ENCODE peak calls at places on chromosomes 6 and 20, in ten cellular contexts. M is H1, X is tibial nerve, L is HepG2, T is lower leg skin, O is heart left ventricle, K is IMR-90, I is esophagus muscularis mucosa, N is HCT116, S is Peyer's patch. F is an unnamed sample.

GRCh38 chr20:32484221-32485125 is 100.7 kb downstream of the NOL4L start:
- DNase-seq in M (no peak), X (no peak), L (no peak), T (no peak), O (no peak), K (no peak), I (no peak), N (no peak), S (peak; percentile 75), F (no peak)

GRCh38 chr20:36754656-36755222 is 8.8 kb upstream of the NDRG3 start:
- DNase-seq in M (no peak), X (no peak), L (peak; percentile 84), T (no peak), O (no peak), K (peak; percentile 88), I (no peak), N (peak; percentile 37), S (no peak), F (peak; percentile 55)

GRCh38 chr6:119137194-119138072 is 59.0 kb upstream of the FAM184A start:
- DNase-seq in M (no peak), X (no peak), L (no peak), T (peak; percentile 86), O (no peak), K (peak; percentile 21), I (no peak), N (no peak), S (no peak), F (no peak)

GRCh38 chr6:45584127-45584526 is 206.4 kb upstream of the SUPT3H start:
- DNase-seq in M (no peak), X (no peak), L (no peak), T (no peak), O (no peak), K (no peak), I (peak; percentile 55), N (no peak), S (no peak), F (no peak)

GRCh38 chr6:17015144-17015543 is 86.7 kb upstream of the STMND1 start:
- DNase-seq in M (no peak), X (no peak), L (no peak), T (no peak), O (no peak), K (peak; percentile 89), I (peak; percentile 3), N (no peak), S (no peak), F (no peak)

GRCh38 chr20:43949741-43950618 is 35.3 kb downstream of the TOX2 start:
- DNase-seq in M (no peak), X (no peak), L (no peak), T (no peak), O (peak; percentile 79), K (no peak), I (no peak), N (no peak), S (peak; percentile 57), F (no peak)

GRCh38 chr6:151255811-151256210 is 16.0 kb downstream of the AKAP12 start:
- DNase-seq in M (no peak), X (no peak), L (no peak), T (no peak), O (no peak), K (no peak), I (no peak), N (no peak), S (no peak), F (no peak)

GRCh38 chr6:158608221-158608620 is 36.3 kb downstream of the DYNLT1 start:
- DNase-seq in M (no peak), X (no peak), L (no peak), T (no peak), O (no peak), K (no peak), I (no peak), N (no peak), S (peak; percentile 16), F (no peak)

GRCh38 chr6:36642913-36643817 is 35.3 kb upstream of the CDKN1A start:
- DNase-seq in M (no peak), X (peak; percentile 71), L (peak; percentile 88), T (peak; percentile 94), O (peak; percentile 88), K (peak; percentile 90), I (peak; percentile 94), N (no peak), S (peak; percentile 94), F (peak; percentile 92)

GRCh38 chr20:7348253-7348652 is 580.8 kb downstream of the BMP2 start:
- DNase-seq in M (no peak), X (no peak), L (no peak), T (no peak), O (no peak), K (no peak), I (no peak), N (no peak), S (no peak), F (no peak)

GRCh38 chr6:105993769-105994521 is 92.2 kb upstream of the PRDM1 start:
- DNase-seq in M (no peak), X (no peak), L (no peak), T (peak; percentile 87), O (peak; percentile 71), K (peak; percentile 45), I (no peak), N (no peak), S (peak; percentile 60), F (no peak)

GRCh38 chr20:667351-668034 is 8.1 kb downstream of the SCRT2 start:
- DNase-seq in M (no peak), X (peak; percentile 35), L (peak; percentile 48), T (no peak), O (no peak), K (peak; percentile 34), I (no peak), N (no peak), S (peak; percentile 72), F (no peak)

DNA sequence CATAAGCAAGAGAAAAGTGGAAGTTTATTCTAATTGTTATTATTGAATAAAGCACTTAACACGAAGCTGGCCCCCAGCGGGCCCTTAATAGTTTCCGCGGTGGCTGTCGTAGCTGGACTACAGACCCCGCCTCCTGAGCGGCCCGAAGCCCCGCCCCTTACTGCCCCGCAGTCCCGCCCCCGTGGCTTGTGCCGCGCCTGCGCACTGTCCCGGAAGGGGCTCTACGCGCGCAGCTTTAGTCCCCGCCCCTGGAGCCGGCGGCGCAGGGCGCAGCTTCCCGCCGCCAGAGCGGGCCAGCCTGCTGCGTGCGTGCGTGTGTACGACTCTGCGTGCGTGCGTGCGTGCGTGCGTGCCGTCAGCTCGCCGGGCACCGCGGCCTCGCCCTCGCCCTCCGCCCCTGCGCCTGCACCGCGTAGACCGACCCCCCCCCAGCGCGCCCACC is at the start of gene VAPB:
- DNase-seq in M (peak; percentile 94), X (peak; percentile 88), L (peak; percentile 95), T (peak; percentile 98), O (peak; percentile 99), K (peak; percentile 96), I (peak; percentile 98), N (peak; percentile 91), S (peak; percentile 98), F (peak; percentile 93)
- TF ChIP-seq POLR2A in M (peak; percentile 59), X (peak; percentile 76), L (no peak), T (no peak), O (no peak), K (no peak), I (peak; percentile 43), N (no peak), S (peak; percentile 94), F (peak; percentile 83)

GRCh38 chr6:101851911-101852310 is 458.4 kb downstream of the GRIK2 start:
- DNase-seq in M (no peak), X (no peak), L (no peak), T (no peak), O (no peak), K (peak; percentile 49), I (no peak), N (no peak), S (no peak), F (no peak)

GRCh38 chr6:101847690-101848089 is 454.2 kb downstream of the GRIK2 start:
- DNase-seq in M (peak; percentile 13), X (no peak), L (no peak), T (no peak), O (no peak), K (no peak), I (no peak), N (no peak), S (no peak), F (no peak)

GRCh38 chr6:101853686-101854085 is 460.2 kb downstream of the GRIK2 start:
- DNase-seq in M (no peak), X (no peak), L (no peak), T (no peak), O (no peak), K (no peak), I (no peak), N (no peak), S (no peak), F (no peak)

GRCh38 chr6:101853226-101853625 is 459.7 kb downstream of the GRIK2 start:
- DNase-seq in M (no peak), X (no peak), L (no peak), T (no peak), O (no peak), K (peak; percentile 9), I (no peak), N (no peak), S (no peak), F (no peak)
- TF ChIP-seq CTCF in M (no peak), X (no peak), L (no peak), T (no peak), O (no peak), K (no peak), I (no peak), N (no peak), S (no peak), F (no peak)

GRCh38 chr6:26122793-26123674 is 35.8 kb downstream of the HFE start:
- DNase-seq in M (peak; percentile 95), X (peak; percentile 91), L (peak; percentile 100), T (peak; percentile 98), O (peak; percentile 89), K (peak; percentile 99), I (peak; percentile 99), N (peak; percentile 99), S (peak; percentile 89), F (peak; percentile 96)

GRCh38 chr6:26126394-26127221 is 39.4 kb downstream of the HFE start:
- DNase-seq in M (no peak), X (no peak), L (no peak), T (no peak), O (no peak), K (peak; percentile 43), I (no peak), N (no peak), S (no peak), F (no peak)

GRCh38 chr6:26123675-26124549 is 36.7 kb downstream of the HFE start:
- DNase-seq in M (peak; percentile 80), X (peak; percentile 61), L (peak; percentile 100), T (peak; percentile 95), O (peak; percentile 83), K (peak; percentile 100), I (peak; percentile 97), N (peak; percentile 99), S (peak; percentile 86), F (peak; percentile 85)

GRCh38 chr6:26125015-26125690 is 37.9 kb downstream of the HFE start:
- DNase-seq in M (no peak), X (no peak), L (no peak), T (peak; percentile 88), O (no peak), K (no peak), I (no peak), N (no peak), S (peak; percentile 61), F (no peak)

GRCh38 chr6:26124550-26125014 is 37.4 kb downstream of the HFE start:
- DNase-seq in M (no peak), X (no peak), L (no peak), T (no peak), O (no peak), K (no peak), I (no peak), N (peak; percentile 35), S (no peak), F (no peak)
- TF ChIP-seq POLR2A in M (no peak), X (no peak), L (no peak), T (no peak), O (no peak), K (no peak), I (no peak), N (peak; percentile 84), S (no peak), F (no peak)

GRCh38 chr20:60345106-60345505 is 386.9 kb downstream of the CDH26 start:
- DNase-seq in M (no peak), X (no peak), L (no peak), T (peak; percentile 59), O (no peak), K (no peak), I (no peak), N (no peak), S (no peak), F (no peak)
- TF ChIP-seq CTCF in M (peak; percentile 4), X (no peak), L (no peak), T (no peak), O (no peak), K (no peak), I (no peak), N (no peak), S (no peak), F (no peak)